ENCODE peak calls at places on chromosomes 16 and 17, in eight cellular contexts. One of them, this sample, is unnamed.

GRCh38 chr16:66899945-66900688 is 18.6 kb downstream of the CDH16 start:
- DNase-seq in activated naive CD8-positive, alpha-beta T cell treated with anti-CD3 and anti-CD28 coated beads for 36 hours: no peak
- DNase-seq in GM04503: peak
- DNase-seq in stimulated activated CD8-positive, alpha-beta memory T cell treated with anti-CD3 and anti-CD28 coated beads, Interleukin-2, amount 100 ng/mL, for 48 hours: no peak
- DNase-seq in fibroblast of lung: peak
- DNase-seq in fibroblast of mammary gland: peak
- DNase-seq in NCI-H2081 treated with DMSO at 0.1 percent for 48 hours: no peak
- DNase-seq in glomerular endothelial cell: peak
- DNase-seq in this sample: no peak

GRCh38 chr17:76023900-76024237 is 3.2 kb downstream of the EVPL start:
- DNase-seq in activated naive CD8-positive, alpha-beta T cell treated with anti-CD3 and anti-CD28 coated beads for 36 hours: no peak
- DNase-seq in fibroblast of mammary gland: no peak
- DNase-seq in stimulated activated CD8-positive, alpha-beta memory T cell treated with anti-CD3 and anti-CD28 coated beads, Interleukin-2, amount 100 ng/mL, for 48 hours: no peak
- DNase-seq in GM04503: no peak
- DNase-seq in fibroblast of lung: no peak
- DNase-seq in NCI-H2081 treated with DMSO at 0.1 percent for 48 hours: no peak
- DNase-seq in glomerular endothelial cell: no peak
- DNase-seq in this sample: no peak

GRCh38 chr17:38508570-38508950 is 80.3 kb downstream of the ARHGAP23 start:
- DNase-seq in fibroblast of mammary gland: no peak
- DNase-seq in activated naive CD8-positive, alpha-beta T cell treated with anti-CD3 and anti-CD28 coated beads for 36 hours: no peak
- DNase-seq in glomerular endothelial cell: no peak
- DNase-seq in fibroblast of lung: no peak
- DNase-seq in stimulated activated CD8-positive, alpha-beta memory T cell treated with anti-CD3 and anti-CD28 coated beads, Interleukin-2, amount 100 ng/mL, for 48 hours: no peak
- DNase-seq in GM04503: no peak
- DNase-seq in NCI-H2081 treated with DMSO at 0.1 percent for 48 hours: no peak
- DNase-seq in this sample: no peak

GRCh38 chr16:81485225-81485624 is 40.6 kb downstream of the CMIP start:
- DNase-seq in glomerular endothelial cell: no peak
- DNase-seq in GM04503: no peak
- DNase-seq in stimulated activated CD8-positive, alpha-beta memory T cell treated with anti-CD3 and anti-CD28 coated beads, Interleukin-2, amount 100 ng/mL, for 48 hours: no peak
- DNase-seq in NCI-H2081 treated with DMSO at 0.1 percent for 48 hours: no peak
- DNase-seq in fibroblast of mammary gland: peak
- DNase-seq in activated naive CD8-positive, alpha-beta T cell treated with anti-CD3 and anti-CD28 coated beads for 36 hours: no peak
- DNase-seq in fibroblast of lung: peak
- DNase-seq in this sample: no peak

GRCh38 chr16:87201052-87201451 is 116.1 kb downstream of the C16orf95 start:
- DNase-seq in fibroblast of lung: peak
- DNase-seq in stimulated activated CD8-positive, alpha-beta memory T cell treated with anti-CD3 and anti-CD28 coated beads, Interleukin-2, amount 100 ng/mL, for 48 hours: no peak
- DNase-seq in activated naive CD8-positive, alpha-beta T cell treated with anti-CD3 and anti-CD28 coated beads for 36 hours: no peak
- DNase-seq in NCI-H2081 treated with DMSO at 0.1 percent for 48 hours: no peak
- DNase-seq in fibroblast of mammary gland: peak
- DNase-seq in GM04503: peak
- DNase-seq in glomerular endothelial cell: no peak
- DNase-seq in this sample: no peak

GRCh38 chr17:38702900-38703741 is 2.0 kb upstream of the MLLT6 start:
- DNase-seq in stimulated activated CD8-positive, alpha-beta memory T cell treated with anti-CD3 and anti-CD28 coated beads, Interleukin-2, amount 100 ng/mL, for 48 hours: no peak
- DNase-seq in GM04503: no peak
- DNase-seq in activated naive CD8-positive, alpha-beta T cell treated with anti-CD3 and anti-CD28 coated beads for 36 hours: no peak
- DNase-seq in fibroblast of lung: peak
- DNase-seq in glomerular endothelial cell: no peak
- DNase-seq in fibroblast of mammary gland: no peak
- DNase-seq in NCI-H2081 treated with DMSO at 0.1 percent for 48 hours: no peak
- DNase-seq in this sample: no peak

GRCh38 chr17:1928976-1929375 is 96.2 kb downstream of the RTN4RL1 start:
- DNase-seq in activated naive CD8-positive, alpha-beta T cell treated with anti-CD3 and anti-CD28 coated beads for 36 hours: no peak
- DNase-seq in stimulated activated CD8-positive, alpha-beta memory T cell treated with anti-CD3 and anti-CD28 coated beads, Interleukin-2, amount 100 ng/mL, for 48 hours: no peak
- DNase-seq in NCI-H2081 treated with DMSO at 0.1 percent for 48 hours: no peak
- DNase-seq in fibroblast of mammary gland: no peak
- DNase-seq in GM04503: no peak
- DNase-seq in fibroblast of lung: no peak
- DNase-seq in glomerular endothelial cell: no peak
- DNase-seq in this sample: no peak

GRCh38 chr16:10923146-10923649 is 19.1 kb downstream of the DEXI start:
- DNase-seq in activated naive CD8-positive, alpha-beta T cell treated with anti-CD3 and anti-CD28 coated beads for 36 hours: no peak
- DNase-seq in glomerular endothelial cell: no peak
- DNase-seq in fibroblast of mammary gland: no peak
- DNase-seq in fibroblast of lung: no peak
- DNase-seq in NCI-H2081 treated with DMSO at 0.1 percent for 48 hours: no peak
- DNase-seq in stimulated activated CD8-positive, alpha-beta memory T cell treated with anti-CD3 and anti-CD28 coated beads, Interleukin-2, amount 100 ng/mL, for 48 hours: no peak
- DNase-seq in GM04503: no peak
- DNase-seq in this sample: no peak

GRCh38 chr17:56358651-56359050 is 205.4 kb downstream of the ANKFN1 start:
- DNase-seq in NCI-H2081 treated with DMSO at 0.1 percent for 48 hours: no peak
- DNase-seq in fibroblast of mammary gland: peak
- DNase-seq in GM04503: no peak
- DNase-seq in glomerular endothelial cell: no peak
- DNase-seq in activated naive CD8-positive, alpha-beta T cell treated with anti-CD3 and anti-CD28 coated beads for 36 hours: no peak
- DNase-seq in stimulated activated CD8-positive, alpha-beta memory T cell treated with anti-CD3 and anti-CD28 coated beads, Interleukin-2, amount 100 ng/mL, for 48 hours: no peak
- DNase-seq in fibroblast of lung: peak
- DNase-seq in this sample: no peak